ENCODE peak calls at places on chromosome 4, in six cellular contexts. One of them, this sample, is unnamed.

GRCh38 chr4:16591867-16592266 is 306.6 kb downstream of the LDB2 start:
- DNase-seq in neuronal stem cell: peak; percentile 72
- DNase-seq in SK-N-SH: peak; percentile 16
- DNase-seq in adipocyte: no peak
- DNase-seq in mammary epithelial cell: no peak
- DNase-seq in astrocyte: no peak
- DNase-seq in this sample: no peak

GRCh38 chr4:118762146-118762545 is 73.8 kb downstream of the SEC24D start:
- DNase-seq in adipocyte: no peak
- DNase-seq in neuronal stem cell: no peak
- DNase-seq in mammary epithelial cell: no peak
- DNase-seq in astrocyte: no peak
- DNase-seq in SK-N-SH: peak; percentile 25
- DNase-seq in this sample: peak; percentile 50

GRCh38 chr4:24888945-24889344 is 23.9 kb downstream of the CCDC149 start:
- DNase-seq in mammary epithelial cell: no peak
- DNase-seq in adipocyte: no peak
- DNase-seq in SK-N-SH: no peak
- DNase-seq in astrocyte: no peak
- DNase-seq in neuronal stem cell: no peak
- DNase-seq in this sample: peak; percentile 88

GRCh38 chr4:16820304-16820703 is 78.1 kb downstream of the LDB2 start:
- DNase-seq in astrocyte: no peak
- DNase-seq in neuronal stem cell: no peak
- DNase-seq in SK-N-SH: no peak
- DNase-seq in mammary epithelial cell: no peak
- DNase-seq in adipocyte: no peak
- DNase-seq in this sample: no peak

GRCh38 chr4:73839715-73840114 is 3.2 kb downstream of the CXCL6 start:
- DNase-seq in neuronal stem cell: no peak
- DNase-seq in mammary epithelial cell: no peak
- DNase-seq in astrocyte: no peak
- DNase-seq in adipocyte: no peak
- DNase-seq in SK-N-SH: no peak
- DNase-seq in this sample: no peak

GRCh38 chr4:176444741-176445140 is 125.0 kb downstream of the SPCS3 start:
- DNase-seq in neuronal stem cell: no peak
- DNase-seq in adipocyte: peak; percentile 68
- DNase-seq in mammary epithelial cell: peak; percentile 59
- DNase-seq in SK-N-SH: no peak
- DNase-seq in astrocyte: peak; percentile 88
- DNase-seq in this sample: no peak

GRCh38 chr4:38757945-38758344 is 24.8 kb downstream of the TLR10 start:
- DNase-seq in mammary epithelial cell: no peak
- DNase-seq in SK-N-SH: no peak
- DNase-seq in adipocyte: no peak
- DNase-seq in astrocyte: no peak
- DNase-seq in neuronal stem cell: no peak
- DNase-seq in this sample: peak; percentile 75

GRCh38 chr4:38774181-38774580 is 8.6 kb downstream of the TLR10 start:
- DNase-seq in SK-N-SH: no peak
- DNase-seq in astrocyte: no peak
- DNase-seq in adipocyte: peak; percentile 33
- DNase-seq in mammary epithelial cell: peak; percentile 75
- DNase-seq in neuronal stem cell: no peak
- DNase-seq in this sample: no peak

GRCh38 chr4:95190751-95191436 is 357.9 kb downstream of the UNC5C start:
- DNase-seq in astrocyte: no peak
- DNase-seq in SK-N-SH: peak; percentile 78
- DNase-seq in neuronal stem cell: peak; percentile 82
- DNase-seq in mammary epithelial cell: peak; percentile 10
- DNase-seq in adipocyte: no peak
- DNase-seq in this sample: no peak

GRCh38 chr4:141275834-141276233 is 55.1 kb downstream of the ZNF330 start:
- DNase-seq in SK-N-SH: no peak
- DNase-seq in neuronal stem cell: no peak
- DNase-seq in mammary epithelial cell: no peak
- DNase-seq in astrocyte: peak; percentile 99
- DNase-seq in adipocyte: peak; percentile 81
- DNase-seq in this sample: no peak

GRCh38 chr4:85879518-85879917 is 404.6 kb downstream of the ARHGAP24 start:
- DNase-seq in astrocyte: no peak
- DNase-seq in SK-N-SH: no peak
- DNase-seq in neuronal stem cell: no peak
- DNase-seq in adipocyte: no peak
- DNase-seq in mammary epithelial cell: no peak
- DNase-seq in this sample: no peak

GRCh38 chr4:78417603-78418002 is 134.0 kb upstream of the ANXA3 start:
- DNase-seq in neuronal stem cell: no peak
- DNase-seq in mammary epithelial cell: peak; percentile 52
- DNase-seq in adipocyte: no peak
- DNase-seq in SK-N-SH: no peak
- DNase-seq in astrocyte: no peak
- DNase-seq in this sample: no peak

GRCh38 chr4:103754844-103755243 is 35.1 kb upstream of the TACR3 start:
- DNase-seq in adipocyte: no peak
- DNase-seq in neuronal stem cell: no peak
- DNase-seq in astrocyte: no peak
- DNase-seq in SK-N-SH: no peak
- DNase-seq in mammary epithelial cell: peak; percentile 64
- DNase-seq in this sample: no peak

GRCh38 chr4:41856797-41857196 is 78.4 kb upstream of the TMEM33 start:
- DNase-seq in mammary epithelial cell: no peak
- DNase-seq in neuronal stem cell: no peak
- DNase-seq in astrocyte: no peak
- DNase-seq in adipocyte: no peak
- DNase-seq in SK-N-SH: no peak
- DNase-seq in this sample: no peak

GRCh38 chr4:13705521-13706035 is 78.1 kb upstream of the BOD1L1 start:
- DNase-seq in adipocyte: peak; percentile 12
- DNase-seq in astrocyte: no peak
- DNase-seq in SK-N-SH: peak; percentile 24
- DNase-seq in neuronal stem cell: no peak
- DNase-seq in mammary epithelial cell: peak; percentile 81
- DNase-seq in this sample: no peak

GRCh38 chr4:183422962-183423653 is 21.3 kb upstream of the CDKN2AIP start:
- DNase-seq in SK-N-SH: no peak
- DNase-seq in astrocyte: peak; percentile 67
- DNase-seq in mammary epithelial cell: peak; percentile 72
- DNase-seq in adipocyte: peak; percentile 48
- DNase-seq in neuronal stem cell: no peak
- DNase-seq in this sample: no peak

GRCh38 chr4:7466904-7467303 is 32.2 kb upstream of the PSAPL1 start:
- DNase-seq in SK-N-SH: no peak
- DNase-seq in mammary epithelial cell: no peak
- DNase-seq in astrocyte: no peak
- DNase-seq in adipocyte: no peak
- DNase-seq in neuronal stem cell: no peak
- DNase-seq in this sample: no peak

GRCh38 chr4:143337600-143338287 is 1.1 kb downstream of the GAB1 start:
- DNase-seq in astrocyte: peak; percentile 60
- DNase-seq in neuronal stem cell: no peak
- DNase-seq in SK-N-SH: peak; percentile 37
- DNase-seq in adipocyte: peak; percentile 79
- DNase-seq in mammary epithelial cell: peak; percentile 42
- DNase-seq in this sample: no peak

GRCh38 chr4:71186566-71187398 is 152.0 kb upstream of the SLC4A4 start:
- DNase-seq in astrocyte: peak; percentile 47
- DNase-seq in mammary epithelial cell: peak; percentile 20
- DNase-seq in neuronal stem cell: peak; percentile 51
- DNase-seq in adipocyte: peak; percentile 91
- DNase-seq in SK-N-SH: peak; percentile 61
- DNase-seq in this sample: peak; percentile 41

GRCh38 chr4:176350671-176351070 is 30.9 kb downstream of the SPCS3 start:
- DNase-seq in mammary epithelial cell: no peak
- DNase-seq in adipocyte: no peak
- DNase-seq in SK-N-SH: no peak
- DNase-seq in astrocyte: no peak
- DNase-seq in neuronal stem cell: no peak
- DNase-seq in this sample: no peak

GRCh38 chr4:118920247-118920646 is 31.6 kb downstream of the SYNPO2 start:
- DNase-seq in neuronal stem cell: no peak
- DNase-seq in adipocyte: no peak
- DNase-seq in mammary epithelial cell: no peak
- DNase-seq in SK-N-SH: no peak
- DNase-seq in astrocyte: peak; percentile 51
- DNase-seq in this sample: no peak

GRCh38 chr4:182917182-182918043 is at the start of gene DCTD:
- DNase-seq in SK-N-SH: peak; percentile 91
- DNase-seq in neuronal stem cell: peak; percentile 70
- DNase-seq in adipocyte: peak; percentile 89
- DNase-seq in astrocyte: peak; percentile 46
- DNase-seq in mammary epithelial cell: peak; percentile 55
- DNase-seq in this sample: peak; percentile 82

GRCh38 chr4:155805016-155805415 is 46.2 kb downstream of the GUCY1B1 start:
- DNase-seq in adipocyte: peak; percentile 59
- DNase-seq in mammary epithelial cell: no peak
- DNase-seq in neuronal stem cell: no peak
- DNase-seq in astrocyte: peak; percentile 78
- DNase-seq in SK-N-SH: no peak
- DNase-seq in this sample: no peak

GRCh38 chr4:64911846-64912245 is 502.6 kb upstream of the TECRL start:
- DNase-seq in mammary epithelial cell: no peak
- DNase-seq in astrocyte: no peak
- DNase-seq in adipocyte: no peak
- DNase-seq in SK-N-SH: no peak
- DNase-seq in neuronal stem cell: peak; percentile 12
- DNase-seq in this sample: no peak

GRCh38 chr4:28117067-28117756 is 1256.6 kb downstream of the STIM2 start:
- DNase-seq in astrocyte: no peak
- DNase-seq in neuronal stem cell: no peak
- DNase-seq in SK-N-SH: no peak
- DNase-seq in mammary epithelial cell: no peak
- DNase-seq in adipocyte: no peak
- DNase-seq in this sample: no peak

GRCh38 chr4:106809083-106809482 is 227.0 kb downstream of the DKK2 start:
- DNase-seq in astrocyte: peak; percentile 43
- DNase-seq in SK-N-SH: peak; percentile 4
- DNase-seq in neuronal stem cell: no peak
- DNase-seq in adipocyte: peak; percentile 75
- DNase-seq in mammary epithelial cell: peak; percentile 48
- DNase-seq in this sample: peak; percentile 57

GRCh38 chr4:187602339-187603092 is 393.1 kb upstream of the ZFP42 start:
- DNase-seq in neuronal stem cell: no peak
- DNase-seq in adipocyte: no peak
- DNase-seq in astrocyte: peak; percentile 87
- DNase-seq in SK-N-SH: no peak
- DNase-seq in mammary epithelial cell: peak; percentile 12
- DNase-seq in this sample: no peak
- H3K9ac ChIP-seq in neuronal stem cell: no peak overlapping the region
- H3K9ac ChIP-seq in adipocyte: no peak overlapping the region
- H3K9ac ChIP-seq in astrocyte: peak overlapping the region; percentile 79
- H3K9ac ChIP-seq in SK-N-SH: peak overlapping the region; percentile 58
- H3K9ac ChIP-seq in mammary epithelial cell: no peak overlapping the region
- H3K9ac ChIP-seq in this sample: no peak overlapping the region

GRCh38 chr4:54547299-54548097 is 110.3 kb upstream of the KIT start:
- DNase-seq in adipocyte: no peak
- DNase-seq in neuronal stem cell: no peak
- DNase-seq in astrocyte: no peak
- DNase-seq in SK-N-SH: no peak
- DNase-seq in mammary epithelial cell: no peak
- DNase-seq in this sample: no peak
- H3K9ac ChIP-seq in adipocyte: no peak overlapping the region
- H3K9ac ChIP-seq in neuronal stem cell: no peak overlapping the region
- H3K9ac ChIP-seq in astrocyte: no peak overlapping the region
- H3K9ac ChIP-seq in SK-N-SH: no peak overlapping the region
- H3K9ac ChIP-seq in mammary epithelial cell: no peak overlapping the region
- H3K9ac ChIP-seq in this sample: no peak overlapping the region

GRCh38 chr4:54901202-54901601 is 224.2 kb downstream of the KDR start:
- DNase-seq in neuronal stem cell: no peak
- DNase-seq in astrocyte: no peak
- DNase-seq in SK-N-SH: no peak
- DNase-seq in adipocyte: no peak
- DNase-seq in mammary epithelial cell: no peak
- DNase-seq in this sample: no peak

GRCh38 chr4:54902261-54902660 is 223.1 kb downstream of the KDR start:
- DNase-seq in SK-N-SH: no peak
- DNase-seq in mammary epithelial cell: peak; percentile 85
- DNase-seq in astrocyte: peak; percentile 37
- DNase-seq in neuronal stem cell: no peak
- DNase-seq in adipocyte: peak; percentile 11
- DNase-seq in this sample: no peak

GRCh38 chr4:54908744-54909143 is 216.7 kb downstream of the KDR start:
- DNase-seq in mammary epithelial cell: no peak
- DNase-seq in astrocyte: no peak
- DNase-seq in neuronal stem cell: no peak
- DNase-seq in SK-N-SH: no peak
- DNase-seq in adipocyte: no peak
- DNase-seq in this sample: no peak

GRCh38 chr4:54902976-54903375 is 222.4 kb downstream of the KDR start:
- DNase-seq in neuronal stem cell: no peak
- DNase-seq in astrocyte: no peak
- DNase-seq in adipocyte: no peak
- DNase-seq in SK-N-SH: no peak
- DNase-seq in mammary epithelial cell: no peak
- DNase-seq in this sample: no peak

GRCh38 chr4:54904953-54905352 is 220.4 kb downstream of the KDR start:
- DNase-seq in mammary epithelial cell: no peak
- DNase-seq in neuronal stem cell: no peak
- DNase-seq in SK-N-SH: no peak
- DNase-seq in astrocyte: no peak
- DNase-seq in adipocyte: no peak
- DNase-seq in this sample: no peak
- H3K9ac ChIP-seq in mammary epithelial cell: no peak overlapping the region
- H3K9ac ChIP-seq in neuronal stem cell: no peak overlapping the region
- H3K9ac ChIP-seq in SK-N-SH: no peak overlapping the region
- H3K9ac ChIP-seq in astrocyte: no peak overlapping the region
- H3K9ac ChIP-seq in adipocyte: no peak overlapping the region
- H3K9ac ChIP-seq in this sample: no peak overlapping the region

DNA sequence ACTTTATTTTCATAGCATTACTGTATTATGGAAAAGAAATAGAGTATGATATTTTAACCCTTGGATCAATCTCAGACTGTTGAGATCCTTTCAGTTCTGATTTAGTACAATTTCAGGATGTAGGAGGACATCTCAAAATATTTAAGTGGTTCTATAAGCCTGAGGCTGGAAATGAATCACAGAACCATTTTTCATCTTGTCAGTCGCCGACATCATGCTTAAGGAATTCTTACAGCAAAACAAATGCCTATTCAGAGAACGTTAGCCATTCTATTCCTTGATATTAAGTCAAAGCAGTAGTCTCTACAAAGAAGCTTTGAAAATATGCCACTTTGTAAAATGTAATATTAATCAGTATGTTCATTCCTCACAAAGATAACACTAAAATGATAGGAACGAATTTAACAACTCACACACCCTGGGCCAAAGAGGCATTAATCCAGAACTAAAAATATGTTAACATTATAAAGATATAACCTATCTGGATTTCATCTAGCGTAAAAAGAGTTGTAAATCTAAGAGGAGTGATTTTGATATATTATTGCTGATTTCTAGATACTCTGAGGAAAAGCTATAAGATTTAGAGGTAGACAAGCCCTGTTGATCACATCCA is 152.0 kb downstream of the GASK1B start:
- DNase-seq in astrocyte: peak; percentile 98
- DNase-seq in neuronal stem cell: no peak
- DNase-seq in adipocyte: peak; percentile 80
- DNase-seq in mammary epithelial cell: peak; percentile 84
- DNase-seq in SK-N-SH: no peak
- DNase-seq in this sample: no peak
- H3K9ac ChIP-seq in astrocyte: peak overlapping the region; percentile 73
- H3K9ac ChIP-seq in neuronal stem cell: no peak overlapping the region
- H3K9ac ChIP-seq in adipocyte: peak overlapping the region; percentile 69
- H3K9ac ChIP-seq in mammary epithelial cell: no peak overlapping the region
- H3K9ac ChIP-seq in SK-N-SH: peak overlapping the region; percentile 59
- H3K9ac ChIP-seq in this sample: no peak overlapping the region